ENCODE peak calls at places on chromosomes 6 and 20, in nine cellular contexts. N is stimulated activated naive CD8-positive, alpha-beta T cell treated with anti-CD3 and anti-CD28 coated beads, Interleukin-15, amount 100 ng/mL, for 72 hours; R is amniotic stem cell; S is BE2C; Z is effector memory CD4-positive, alpha-beta T cell; H is HEK293T; C is NCI-H524 treated with DMSO at 0.1 percent for 48 hours; K is central memory CD4-positive, alpha-beta T cell; Q is HFFc6. V is an unnamed sample.

GRCh38 chr6:112061605-112062004 is 7.7 kb downstream of the CCN6 start:
- DNase-seq in C (no peak), S (no peak), N (no peak), Z (no peak), Q (peak), R (no peak), K (no peak), H (no peak), V (no peak)

GRCh38 chr20:57176842-57177241 is 89.6 kb downstream of the BMP7 start:
- DNase-seq in S (no peak), C (no peak), N (no peak), K (no peak), Q (no peak), Z (no peak), H (no peak), R (no peak), V (no peak)

GRCh38 chr6:43355862-43356590 is 13.4 kb downstream of the ZNF318 start:
- DNase-seq in Z (no peak), C (no peak), K (no peak), Q (peak), H (peak), S (no peak), R (no peak), N (no peak), V (no peak)

GRCh38 chr6:167350322-167350721 is 25.4 kb downstream of the TTLL2 start:
- DNase-seq in R (no peak), H (no peak), C (no peak), N (no peak), K (no peak), Q (no peak), Z (no peak), S (no peak), V (no peak)

GRCh38 chr6:169319561-169319960 is 65.9 kb upstream of the THBS2 start:
- DNase-seq in Q (no peak), S (no peak), N (no peak), K (no peak), H (no peak), Z (no peak), C (no peak), R (no peak), V (no peak)

GRCh38 chr6:4403828-4404227 is 268.5 kb upstream of the ECI2 start:
- DNase-seq in S (no peak), H (no peak), K (no peak), Q (no peak), N (no peak), C (no peak), R (no peak), Z (no peak), V (no peak)

GRCh38 chr20:17557675-17558006 is 12.2 kb upstream of the DSTN start:
- DNase-seq in R (peak), K (no peak), H (no peak), Z (no peak), N (no peak), Q (peak), S (no peak), C (no peak), V (no peak)

GRCh38 chr20:17662333-17663039 is 19.6 kb downstream of the RRBP1 start:
- DNase-seq in C (no peak), Z (no peak), Q (peak), H (no peak), R (no peak), N (no peak), S (no peak), K (no peak), V (no peak)

GRCh38 chr6:94636780-94637385 is 940.5 kb upstream of the MANEA start:
- DNase-seq in H (peak), S (peak), K (no peak), R (no peak), N (no peak), C (peak), Q (no peak), Z (no peak), V (peak)

GRCh38 chr6:168377481-168377850 is 57.9 kb upstream of the DACT2 start:
- DNase-seq in K (no peak), N (no peak), R (no peak), H (no peak), C (no peak), Q (no peak), S (no peak), Z (no peak), V (no peak)

GRCh38 chr6:39997101-39997635 is 62.9 kb upstream of the MOCS1 start:
- DNase-seq in S (no peak), H (no peak), Q (no peak), N (no peak), R (no peak), Z (no peak), K (no peak), C (no peak), V (no peak)

GRCh38 chr6:169935348-169935718 is 183.9 kb downstream of the ERMARD start:
- DNase-seq in S (no peak), R (no peak), K (no peak), H (no peak), C (no peak), Q (no peak), Z (no peak), N (no peak), V (peak)

GRCh38 chr6:137213331-137213740 is 5.8 kb downstream of the IFNGR1 start:
- DNase-seq in K (no peak), Q (no peak), R (no peak), H (no peak), C (no peak), N (no peak), Z (no peak), S (no peak), V (no peak)

GRCh38 chr6:113560908-113561307 is 296.2 kb upstream of the MARCKS start:
- DNase-seq in K (no peak), S (no peak), Q (peak), Z (no peak), C (no peak), H (no peak), R (peak), N (no peak), V (peak)

GRCh38 chr20:31835977-31836852 is 9.2 kb downstream of the FOXS1 start:
- DNase-seq in K (no peak), C (no peak), Z (no peak), S (peak), R (peak), N (peak), H (peak), Q (peak), V (peak)

GRCh38 chr20:18391686-18392085 is 75.1 kb downstream of the DZANK1 start:
- DNase-seq in S (no peak), H (no peak), N (no peak), C (no peak), Z (no peak), R (no peak), K (no peak), Q (no peak), V (no peak)

GRCh38 chr6:11008821-11009220 is 35.3 kb downstream of the ELOVL2 start:
- DNase-seq in Z (no peak), K (no peak), S (no peak), N (no peak), Q (no peak), C (no peak), R (no peak), H (no peak), V (no peak)

GRCh38 chr6:25627001-25627400 is 25.0 kb upstream of the SCGN start:
- DNase-seq in Z (no peak), Q (no peak), H (no peak), K (no peak), R (no peak), C (no peak), S (no peak), N (no peak), V (no peak)

V was measured in astrocyte of the cerebellum.